ENCODE peak calls at places on chromosomes 12 and 14, in four cellular contexts. M, A, Z and N are unnamed samples.

GRCh38 chr12:117872521-117873169 is 96.1 kb downstream of the KSR2 start:
- DNase-seq in M (no peak), A (no peak), Z (no peak), N (no peak)

GRCh38 chr12:52032431-52032796 is 18.8 kb upstream of the NR4A1 start:
- DNase-seq in M (peak), A (no peak), Z (no peak), N (peak)

GRCh38 chr14:35306114-35306513 is 13.9 kb downstream of the PSMA6 start:
- DNase-seq in M (no peak), A (no peak), Z (no peak), N (no peak)

GRCh38 chr14:102280376-102280962 is 24.5 kb downstream of the MOK start:
- DNase-seq in M (peak), A (no peak), Z (no peak), N (no peak)

GRCh38 chr12:2739832-2740641 is 54.7 kb upstream of the FKBP4 start:
- DNase-seq in M (peak), A (no peak), Z (no peak), N (no peak)

GRCh38 chr14:70061108-70061507 is 127.6 kb downstream of the SLC8A3 start:
- DNase-seq in M (peak), A (no peak), Z (no peak), N (no peak)

GRCh38 chr12:8532045-8532444 is 8.7 kb downstream of the CLEC4E start:
- DNase-seq in M (no peak), A (no peak), Z (no peak), N (no peak)

GRCh38 chr14:54438703-54439102 is 2.5 kb downstream of the CNIH1 start:
- DNase-seq in M (no peak), A (no peak), Z (no peak), N (no peak)

GRCh38 chr12:109612975-109613502 is 39.4 kb downstream of the MVK start:
- DNase-seq in M (peak), A (no peak), Z (no peak), N (no peak)

GRCh38 chr14:103257211-103257962 is 76.7 kb upstream of the EIF5 start:
- DNase-seq in M (peak), A (no peak), Z (no peak), N (no peak)

GRCh38 chr12:75840994-75841355 is 190.6 kb downstream of the PHLDA1 start:
- DNase-seq in M (no peak), A (no peak), Z (no peak), N (no peak)

GRCh38 chr14:55482936-55483605 is 42.7 kb upstream of the TBPL2 start:
- DNase-seq in M (no peak), A (no peak), Z (no peak), N (no peak)

GRCh38 chr12:123436017-123436964 is at the start of gene RILPL2:
- DNase-seq in M (peak), A (peak), Z (peak), N (peak)

GRCh38 chr14:51636109-51636508 is 15.6 kb upstream of the FRMD6 start:
- DNase-seq in M (no peak), A (no peak), Z (no peak), N (no peak)

GRCh38 chr12:57173683-57174082 is 26.3 kb upstream of the LRP1-AS start:
- DNase-seq in M (no peak), A (no peak), Z (no peak), N (no peak)

GRCh38 chr12:53987748-53988147 is 2.8 kb downstream of the HOXC10 start:
- DNase-seq in M (no peak), A (no peak), Z (no peak), N (no peak)

GRCh38 chr14:99201351-99202073 is 70.5 kb downstream of the BCL11B start:
- DNase-seq in M (no peak), A (peak), Z (peak), N (no peak)

GRCh38 chr14:68774771-68775613 is 17.9 kb downstream of the ZFP36L1 start:
- DNase-seq in M (peak), A (peak), Z (no peak), N (no peak)

GRCh38 chr14:48788771-48789170 is 797.4 kb downstream of the RPS29 start:
- DNase-seq in M (no peak), A (no peak), Z (no peak), N (no peak)

GRCh38 chr14:100142073-100143040 is 17.1 kb downstream of the DEGS2 start:
- DNase-seq in M (no peak), A (no peak), Z (no peak), N (peak)

GRCh38 chr12:54701940-54702592 is 53.9 kb upstream of the DCD start:
- DNase-seq in M (peak), A (no peak), Z (no peak), N (no peak)

GRCh38 chr12:46131729-46132128 is 137.1 kb downstream of the SLC38A1 start:
- DNase-seq in M (peak), A (no peak), Z (no peak), N (no peak)

GRCh38 chr12:132686831-132687210 is 321 bp downstream of the POLE start:
- DNase-seq in M (no peak), A (no peak), Z (no peak), N (no peak)

GRCh38 chr12:24191117-24191516 is 241.6 kb upstream of the SOX5 start:
- DNase-seq in M (no peak), A (no peak), Z (no peak), N (no peak)

GRCh38 chr14:91980157-91980556 is 32.7 kb upstream of the FBLN5 start:
- DNase-seq in M (peak), A (no peak), Z (no peak), N (no peak)

GRCh38 chr14:51216602-51217001 is 23.4 kb upstream of the TMX1 start:
- DNase-seq in M (no peak), A (no peak), Z (no peak), N (no peak)

GRCh38 chr12:115323223-115323905 is 639.4 kb upstream of the TBX3 start:
- DNase-seq in M (peak), A (no peak), Z (no peak), N (no peak)

GRCh38 chr12:52228366-52228765 is 4.7 kb upstream of the KRT7 start:
- DNase-seq in M (no peak), A (no peak), Z (no peak), N (no peak)

GRCh38 chr12:50060120-50060468 is 2.7 kb downstream of the ASIC1 start:
- DNase-seq in M (no peak), A (no peak), Z (no peak), N (no peak)

GRCh38 chr14:44777567-44777966 is 184.2 kb downstream of the KLHL28 start:
- DNase-seq in M (no peak), A (no peak), Z (no peak), N (no peak)

GRCh38 chr14:21840765-21841164 is 167.1 kb upstream of the OR4E1 start:
- DNase-seq in M (peak), A (no peak), Z (no peak), N (no peak)

GRCh38 chr14:75428230-75429104 is 645 bp downstream of the JDP2 start:
- DNase-seq in M (peak), A (peak), Z (no peak), N (peak)